ENCODE peak calls at places on chromosomes 3 and 15, in four cellular contexts. A is K562, T is H1, W is HepG2. F is an unnamed sample.
A peak's percentile ranks its signal among the peaks of the same experiment; 100 is the strongest.

GRCh38 chr3:31288641-31289100 is 244.1 kb upstream of the STT3B start:
- DNase-seq in T (peak; percentile 10), W (peak; percentile 97), A (peak; percentile 44), F (peak; percentile 86)

GRCh38 chr3:100602506-100603444 is 6.6 kb upstream of the ADGRG7 start:
- DNase-seq in W (peak; percentile 73), A (peak; percentile 28), T (no peak), F (peak; percentile 12)

GRCh38 chr15:70357453-70357852 is 259.7 kb upstream of the TLE3 start:
- DNase-seq in T (no peak), W (no peak), A (no peak), F (no peak)

GRCh38 chr3:171379281-171379680 is 80.9 kb downstream of the TNIK start:
- DNase-seq in A (no peak), T (no peak), W (no peak), F (no peak)

GRCh38 chr3:61813656-61814055 is 252.3 kb downstream of the PTPRG start:
- DNase-seq in W (no peak), A (no peak), T (no peak), F (no peak)

GRCh38 chr15:48352474-48353072 is 21.3 kb downstream of the DUT start:
- DNase-seq in W (peak; percentile 72), A (peak; percentile 83), T (peak; percentile 19), F (peak; percentile 77)

GRCh38 chr3:195559723-195560409 is 16.7 kb upstream of the PPP1R2 start:
- DNase-seq in T (no peak), A (no peak), W (peak; percentile 28), F (peak; percentile 39)

GRCh38 chr3:129890125-129890524 is 3.4 kb downstream of the TMCC1 start:
- DNase-seq in T (no peak), A (no peak), W (peak; percentile 64), F (no peak)

GRCh38 chr3:42685363-42685881 is at the start of gene KLHL40:
- DNase-seq in T (no peak), W (no peak), A (no peak), F (no peak)

GRCh38 chr3:141255864-141256263 is 24.2 kb downstream of the PXYLP1 start:
- DNase-seq in A (peak; percentile 72), T (no peak), W (peak; percentile 35), F (no peak)

GRCh38 chr3:56795097-56795806 is 6.5 kb downstream of the ARHGEF3 start:
- DNase-seq in W (no peak), A (no peak), T (no peak), F (no peak)

GRCh38 chr15:38531509-38531908 is 33.1 kb downstream of the RASGRP1 start:
- DNase-seq in W (no peak), A (no peak), T (no peak), F (no peak)

GRCh38 chr15:69074011-69074842 is 59.7 kb downstream of the NOX5 start:
- DNase-seq in T (peak; percentile 54), A (peak; percentile 11), W (peak; percentile 20), F (no peak)

GRCh38 chr3:64575211-64575844 is 112.5 kb downstream of the ADAMTS9 start:
- DNase-seq in A (peak; percentile 3), T (no peak), W (peak; percentile 7), F (peak; percentile 13)
- TF ChIP-seq FOSL1 in A (no peak), T (no peak), W (no peak), F (no peak)

DNA sequence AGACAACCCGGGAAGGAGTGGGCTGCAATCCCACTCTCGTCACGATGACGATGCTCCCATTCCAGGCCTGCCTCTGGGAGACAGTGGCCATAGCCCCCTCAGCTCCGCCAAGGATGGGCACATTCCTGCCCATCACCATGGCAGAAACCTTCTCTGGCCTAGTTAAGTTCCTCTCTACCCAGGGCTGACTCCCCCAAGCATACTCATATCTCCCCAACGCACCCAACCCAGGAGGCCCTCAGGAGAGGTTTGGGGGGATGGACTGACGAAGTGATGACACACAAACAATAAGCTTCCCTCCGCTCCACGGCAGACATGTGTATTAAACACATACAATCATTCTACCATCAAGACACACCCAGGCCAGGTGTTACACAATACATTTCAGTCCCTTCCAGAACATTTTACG is 60.1 kb downstream of the VGLL4 start:
- DNase-seq in A (no peak), W (no peak), T (no peak), F (no peak)
- TF ChIP-seq CEBPB in A (peak; percentile 53), W (no peak), T (no peak), F (no peak)

GRCh38 chr3:185082829-185083228 is 70.0 kb downstream of the C3orf70 start:
- DNase-seq in A (no peak), W (no peak), T (no peak), F (no peak)

GRCh38 chr3:185087419-185087818 is 65.4 kb downstream of the C3orf70 start:
- DNase-seq in A (no peak), T (no peak), W (no peak), F (no peak)

GRCh38 chr3:185084402-185084801 is 68.5 kb downstream of the C3orf70 start:
- DNase-seq in T (no peak), A (no peak), W (no peak), F (no peak)

GRCh38 chr3:185082149-185082548 is 70.7 kb downstream of the C3orf70 start:
- DNase-seq in A (no peak), W (no peak), T (no peak), F (no peak)

DNA sequence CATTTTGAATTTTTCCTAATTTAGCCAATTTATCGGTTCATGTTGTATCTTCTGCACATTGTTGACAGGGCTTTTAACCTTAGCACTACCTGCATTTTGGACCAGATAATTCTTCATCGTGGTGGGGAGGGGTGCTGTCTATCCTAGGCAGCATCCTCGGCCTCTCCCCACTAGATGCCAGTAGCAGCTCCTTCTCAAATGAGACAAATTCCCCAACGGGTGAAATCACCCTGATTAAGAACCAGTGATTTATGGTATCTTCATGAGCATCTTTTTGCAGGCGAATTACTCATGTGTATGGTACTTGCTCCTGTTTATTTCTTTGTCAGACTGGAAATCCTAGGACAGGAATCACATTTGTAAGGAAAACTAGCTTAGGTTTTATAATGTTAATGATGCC is 68.0 kb downstream of the C3orf70 start:
- DNase-seq in A (no peak), W (no peak), T (no peak), F (no peak)
- TF ChIP-seq FOSL1 in A (no peak), W (no peak), T (no peak), F (no peak)

DNA sequence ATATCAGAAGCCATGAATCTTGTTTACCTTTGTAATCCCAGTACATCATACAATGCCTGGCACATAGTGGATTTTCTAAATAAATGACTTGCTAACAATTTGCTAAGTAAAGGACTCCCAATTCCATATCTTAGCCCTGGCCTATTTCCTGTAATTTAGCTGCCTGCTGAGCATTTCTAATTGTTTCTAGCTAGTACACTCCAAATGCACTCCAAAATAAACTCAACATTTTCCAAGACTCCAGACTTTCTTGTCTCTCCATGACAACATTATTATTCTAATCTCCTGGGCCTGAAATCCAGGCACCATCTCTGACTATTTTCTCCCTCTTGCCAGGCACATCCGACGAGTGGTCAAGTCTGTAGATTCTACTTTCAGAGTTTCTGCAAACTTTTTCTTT is 773.5 kb downstream of the SQOR start:
- DNase-seq in A (no peak), T (no peak), W (no peak), F (no peak)
- TF ChIP-seq CEBPB in A (no peak), T (no peak), W (no peak), F (no peak)

GRCh38 chr3:33271324-33271723 is 5.9 kb upstream of the FBXL2 start:
- DNase-seq in A (peak; percentile 23), T (no peak), W (peak; percentile 10), F (no peak)
- TF ChIP-seq FOSL1 in A (no peak), T (no peak), W (no peak), F (no peak)

DNA sequence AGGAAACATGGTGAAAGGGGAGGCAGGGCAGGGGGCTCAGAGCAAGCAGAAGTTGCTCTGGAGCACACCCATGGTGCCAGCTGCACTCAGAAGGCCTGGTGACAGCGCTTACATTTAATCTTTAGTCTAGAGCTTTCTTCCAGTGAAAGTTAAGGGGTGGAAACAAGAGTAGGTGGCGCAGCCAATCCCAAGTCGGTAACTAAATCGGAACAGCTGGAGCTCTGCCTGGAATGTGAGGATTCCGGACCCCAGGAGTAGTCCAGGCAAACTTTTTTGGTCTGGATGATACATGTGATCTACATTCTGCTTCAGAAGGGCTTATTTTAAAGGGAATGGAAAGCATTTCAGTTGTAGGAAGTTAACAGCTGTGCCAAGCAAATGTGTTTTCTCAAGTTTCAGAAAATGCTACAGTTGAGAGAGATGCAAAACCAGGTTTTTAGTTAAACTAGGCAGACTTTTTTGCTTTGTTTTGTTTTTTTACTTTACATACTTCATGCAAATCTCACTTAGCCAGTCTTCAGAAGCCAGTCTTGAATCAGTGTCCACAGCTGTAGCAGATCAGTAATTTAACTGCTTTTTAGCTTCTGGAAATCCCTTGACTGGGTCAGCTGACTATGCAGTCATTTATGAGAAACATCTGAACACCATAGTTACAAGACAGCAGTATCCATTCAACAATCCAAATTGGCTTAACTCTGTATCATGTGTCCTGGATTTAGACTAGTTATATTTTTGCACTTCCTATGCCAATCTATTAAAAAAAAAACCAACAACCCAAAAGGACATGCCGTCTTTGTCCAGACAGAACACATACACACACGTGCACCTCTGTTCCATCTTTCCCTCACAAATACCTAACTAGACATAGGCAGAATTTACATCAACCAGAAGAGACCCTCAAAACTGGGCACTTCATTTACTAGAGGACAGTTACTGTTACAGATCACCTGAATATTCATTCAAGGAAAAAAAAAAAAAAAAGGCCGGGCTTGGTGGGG is 33.2 kb downstream of the ZNF106 start:
- DNase-seq in T (peak; percentile 82), W (no peak), A (no peak), F (no peak)
- TF ChIP-seq CEBPB in T (no peak), W (no peak), A (no peak), F (no peak)

DNA sequence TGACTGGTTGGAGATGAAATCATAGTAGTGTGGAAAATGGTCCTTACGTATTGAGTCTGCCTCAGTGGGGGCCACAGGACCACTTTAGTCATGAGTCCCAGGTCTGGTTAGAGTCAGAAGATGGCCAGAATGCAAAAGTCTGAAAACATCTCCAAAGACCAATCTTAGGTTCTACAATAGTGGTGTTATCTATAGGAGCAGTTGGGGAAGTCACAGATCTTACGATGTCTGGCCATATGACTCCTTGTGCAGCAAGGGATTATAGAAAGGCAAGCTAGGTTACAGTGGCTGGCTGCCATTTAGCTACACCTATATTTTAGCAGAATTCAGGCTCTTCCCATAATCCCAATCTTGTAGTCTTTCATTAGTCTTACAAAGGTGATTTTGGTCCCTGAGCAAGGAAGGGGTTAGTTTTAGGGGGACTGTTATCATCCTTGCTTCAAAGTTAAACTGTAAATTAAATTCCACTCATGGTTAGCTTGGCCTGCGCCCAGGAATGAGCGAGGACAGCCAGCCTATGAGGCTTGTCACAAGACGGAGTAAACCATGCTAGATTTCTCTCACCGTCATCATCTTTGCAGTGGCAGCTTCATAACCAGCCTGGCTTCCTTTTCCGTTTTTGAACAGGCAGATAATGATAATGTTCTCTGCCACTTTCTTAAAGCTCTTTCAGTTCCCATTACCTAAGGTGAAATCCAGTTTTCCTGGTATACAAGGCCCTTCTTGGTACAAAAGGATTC is 134.1 kb downstream of the VPS8 start:
- DNase-seq in T (no peak), W (no peak), A (peak; percentile 34), F (no peak)
- TF ChIP-seq FOSL1 in T (no peak), W (no peak), A (no peak), F (no peak)

F was measured in HCT116.